ENCODE peak calls at places on chromosome 9, in four cellular contexts. G is astrocyte of the spinal cord, O is retinal pigment epithelial cell, J is AG04450. C is an unnamed sample.
A peak's percentile ranks its signal among the peaks of the same experiment; 100 is the strongest.

GRCh38 chr9:84111726-84112125 is 131.1 kb downstream of the RMI1 start:
- DNase-seq in G (peak; percentile 33), O (no peak), J (no peak), C (peak; percentile 70)

GRCh38 chr9:93039976-93040375 is 18.5 kb upstream of the SUSD3 start:
- DNase-seq in G (no peak), J (no peak), O (no peak), C (no peak)

GRCh38 chr9:81224166-81224858 is 465.0 kb downstream of the TLE1 start:
- DNase-seq in O (no peak), G (no peak), J (no peak), C (no peak)

GRCh38 chr9:68704804-68705635 is at the start of gene PIP5K1B:
- DNase-seq in G (peak; percentile 41), O (no peak), J (no peak), C (peak; percentile 86)

GRCh38 chr9:126160067-126160853 is 166.4 kb upstream of the MVB12B start:
- DNase-seq in O (no peak), G (no peak), J (no peak), C (no peak)

GRCh38 chr9:105413486-105414068 is 34.3 kb upstream of the FSD1L start:
- DNase-seq in J (no peak), G (peak; percentile 44), O (peak; percentile 48), C (peak; percentile 35)

GRCh38 chr9:81522721-81523551 is 166.4 kb downstream of the TLE1 start:
- DNase-seq in O (no peak), J (peak; percentile 11), G (peak; percentile 71), C (peak; percentile 70)

GRCh38 chr9:133406480-133407307 is 11.1 kb downstream of the REXO4 start:
- DNase-seq in G (peak; percentile 71), J (peak; percentile 47), O (no peak), C (peak; percentile 83)

GRCh38 chr9:134618823-134619454 is 22.7 kb upstream of the COL5A1 start:
- DNase-seq in J (no peak), G (no peak), O (no peak), C (no peak)

GRCh38 chr9:109251080-109251775 is 69.6 kb downstream of the EPB41L4B start:
- DNase-seq in O (no peak), J (no peak), G (peak; percentile 88), C (peak; percentile 91)

GRCh38 chr9:131254107-131254491 is 22.2 kb downstream of the FAM78A start:
- DNase-seq in J (no peak), O (no peak), G (no peak), C (no peak)

GRCh38 chr9:5510360-5510931 is at the start of gene PDCD1LG2:
- DNase-seq in O (no peak), G (peak; percentile 81), J (peak; percentile 59), C (peak; percentile 79)

GRCh38 chr9:134438204-134438788 is 112.0 kb downstream of the RXRA start:
- DNase-seq in J (no peak), O (no peak), G (no peak), C (peak; percentile 33)

DNA sequence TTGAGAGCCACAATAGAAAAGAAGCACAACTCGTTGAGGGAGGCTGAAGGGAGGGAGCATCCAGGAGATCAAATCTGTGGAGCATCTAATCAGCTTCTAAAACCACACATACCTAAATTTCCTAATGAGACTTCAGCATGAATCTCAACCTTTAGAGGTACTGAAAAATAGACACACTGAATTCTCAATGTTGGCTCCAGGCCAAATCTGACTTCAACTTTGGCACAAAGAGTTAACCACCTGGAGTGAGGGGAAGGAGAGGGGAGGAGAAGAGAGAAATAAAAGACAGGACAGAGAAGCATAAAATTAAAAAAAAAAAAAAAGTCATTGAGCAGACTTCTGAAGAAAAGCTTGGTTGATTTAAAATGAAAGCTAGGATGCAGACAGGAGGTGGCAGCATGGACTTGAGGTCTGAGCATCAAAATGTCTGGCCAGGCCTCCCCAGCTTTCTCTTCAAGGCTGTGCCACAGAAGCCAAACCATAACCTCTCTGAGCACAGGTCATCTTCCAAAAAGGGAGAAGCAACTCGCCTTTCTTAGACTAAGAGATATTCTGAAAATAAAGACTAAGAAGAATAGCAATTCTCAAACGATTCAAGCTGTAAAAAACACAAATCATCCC is 205.6 kb downstream of the DENND1A start:
- DNase-seq in G (peak; percentile 50), O (no peak), J (no peak), C (peak; percentile 3)
- TF ChIP-seq CTCF in G (no peak), O (peak; percentile 42), J (peak; percentile 23), C (no peak)

GRCh38 chr9:99185904-99186303 is 35.8 kb downstream of the ALG2 start:
- DNase-seq in G (no peak), J (no peak), O (no peak), C (no peak)

GRCh38 chr9:99184427-99185327 is 37.1 kb downstream of the ALG2 start:
- DNase-seq in G (peak; percentile 91), J (peak; percentile 81), O (peak; percentile 52), C (peak; percentile 86)

GRCh38 chr9:99183616-99184015 is 38.1 kb downstream of the ALG2 start:
- DNase-seq in J (no peak), O (no peak), G (no peak), C (no peak)

GRCh38 chr9:99184073-99184426 is 37.7 kb downstream of the ALG2 start:
- DNase-seq in J (no peak), G (no peak), O (no peak), C (no peak)

GRCh38 chr9:99185328-99185632 is 36.5 kb downstream of the ALG2 start:
- DNase-seq in O (no peak), G (no peak), J (no peak), C (no peak)
- H3K4me3 ChIP-seq in O (no peak overlapping the region), G (no peak overlapping the region), J (no peak overlapping the region), C (no peak overlapping the region)

GRCh38 chr9:76759726-76760125 is 4.5 kb upstream of the PCA3 start:
- DNase-seq in J (no peak), G (no peak), O (no peak), C (no peak)

GRCh38 chr9:76761448-76761847 is 2.8 kb upstream of the PCA3 start:
- DNase-seq in O (no peak), G (peak; percentile 26), J (no peak), C (no peak)

GRCh38 chr9:76758476-76758875 is 5.8 kb upstream of the PCA3 start:
- DNase-seq in O (no peak), G (peak; percentile 1), J (no peak), C (no peak)

GRCh38 chr9:76757274-76757673 is 7.0 kb upstream of the PCA3 start:
- DNase-seq in J (no peak), O (no peak), G (no peak), C (no peak)

DNA sequence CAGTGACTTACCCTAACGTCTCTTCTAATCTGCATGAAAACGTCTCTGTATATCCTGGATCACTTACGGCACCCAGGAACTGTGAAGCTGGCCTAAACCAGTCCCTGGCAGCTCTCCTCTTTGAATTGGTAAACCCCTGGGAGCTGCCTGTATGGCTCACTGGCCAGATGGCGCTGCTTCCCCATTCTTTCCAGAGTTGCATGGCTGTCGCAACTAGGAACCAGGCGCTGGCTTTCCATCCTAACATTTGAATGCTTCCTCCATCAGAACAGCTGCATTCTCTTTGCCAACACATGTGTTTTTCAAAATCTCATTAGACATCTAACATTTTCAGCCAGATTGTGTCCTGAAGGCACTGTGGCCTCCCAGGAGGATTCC is 8.0 kb upstream of the PCA3 start:
- DNase-seq in O (no peak), G (peak; percentile 19), J (no peak), C (peak; percentile 32)
- TF ChIP-seq CTCF in O (peak; percentile 11), G (peak; percentile 41), J (peak; percentile 21), C (peak; percentile 24)

GRCh38 chr9:114501786-114502682 is 3.2 kb downstream of the WHRN start:
- DNase-seq in G (peak; percentile 63), O (peak; percentile 52), J (no peak), C (peak; percentile 62)
- H3K4me3 ChIP-seq in G (no peak overlapping the region), O (peak overlapping the region; percentile 78), J (no peak overlapping the region), C (peak overlapping the region; percentile 11)

DNA sequence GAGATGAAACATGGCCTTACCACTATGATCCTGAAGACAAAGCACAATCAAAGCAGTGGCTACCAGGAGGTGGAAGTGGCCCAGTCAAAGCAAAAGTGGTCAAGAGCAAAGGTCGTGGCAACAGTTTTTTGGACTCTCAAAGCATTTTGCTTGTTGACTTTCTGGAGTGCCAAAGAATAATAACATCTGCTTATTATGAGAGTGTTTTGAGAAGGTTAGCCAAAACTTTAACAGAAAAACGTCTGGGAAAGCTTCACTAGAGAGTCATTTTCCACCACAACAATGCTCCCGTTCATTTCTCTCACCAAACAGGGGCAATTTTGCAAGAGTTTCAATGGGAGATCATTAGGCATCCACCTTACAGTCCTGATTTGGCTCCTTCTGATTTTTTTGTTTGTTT is 33.6 kb upstream of the MAMDC2 start:
- DNase-seq in G (no peak), J (no peak), O (no peak), C (no peak)
- TF ChIP-seq CTCF in G (no peak), J (no peak), O (no peak), C (no peak)

DNA sequence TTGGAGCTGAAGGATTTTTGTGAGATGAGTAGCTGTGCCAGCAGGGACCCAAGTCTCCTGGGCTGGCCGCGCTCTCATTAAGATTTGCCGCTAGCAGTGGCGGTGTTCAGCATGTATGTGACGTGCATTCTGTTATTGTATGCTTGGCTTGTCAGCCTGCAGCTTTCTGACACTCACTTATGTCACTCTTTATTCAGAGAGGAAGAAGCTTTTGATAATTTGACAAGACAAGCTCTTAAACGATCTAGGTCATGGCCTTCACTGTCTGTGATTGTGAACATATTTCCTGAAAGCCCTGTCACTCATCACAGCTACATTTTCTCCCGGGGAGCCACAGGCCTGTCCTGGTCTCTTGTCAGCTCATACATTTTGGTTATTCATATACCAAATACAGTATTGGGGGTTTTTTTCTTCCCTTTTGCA is 98.2 kb upstream of the GRHPR start:
- DNase-seq in O (peak; percentile 21), G (peak; percentile 33), J (no peak), C (peak; percentile 14)
- H3K4me3 ChIP-seq in O (no peak overlapping the region), G (no peak overlapping the region), J (no peak overlapping the region), C (no peak overlapping the region)

GRCh38 chr9:120916573-120916972 is 10.0 kb downstream of the TRAF1 start:
- DNase-seq in J (no peak), G (peak; percentile 73), O (no peak), C (peak; percentile 55)
- TF ChIP-seq CTCF in J (peak; percentile 18), G (peak; percentile 15), O (no peak), C (peak; percentile 43)

DNA sequence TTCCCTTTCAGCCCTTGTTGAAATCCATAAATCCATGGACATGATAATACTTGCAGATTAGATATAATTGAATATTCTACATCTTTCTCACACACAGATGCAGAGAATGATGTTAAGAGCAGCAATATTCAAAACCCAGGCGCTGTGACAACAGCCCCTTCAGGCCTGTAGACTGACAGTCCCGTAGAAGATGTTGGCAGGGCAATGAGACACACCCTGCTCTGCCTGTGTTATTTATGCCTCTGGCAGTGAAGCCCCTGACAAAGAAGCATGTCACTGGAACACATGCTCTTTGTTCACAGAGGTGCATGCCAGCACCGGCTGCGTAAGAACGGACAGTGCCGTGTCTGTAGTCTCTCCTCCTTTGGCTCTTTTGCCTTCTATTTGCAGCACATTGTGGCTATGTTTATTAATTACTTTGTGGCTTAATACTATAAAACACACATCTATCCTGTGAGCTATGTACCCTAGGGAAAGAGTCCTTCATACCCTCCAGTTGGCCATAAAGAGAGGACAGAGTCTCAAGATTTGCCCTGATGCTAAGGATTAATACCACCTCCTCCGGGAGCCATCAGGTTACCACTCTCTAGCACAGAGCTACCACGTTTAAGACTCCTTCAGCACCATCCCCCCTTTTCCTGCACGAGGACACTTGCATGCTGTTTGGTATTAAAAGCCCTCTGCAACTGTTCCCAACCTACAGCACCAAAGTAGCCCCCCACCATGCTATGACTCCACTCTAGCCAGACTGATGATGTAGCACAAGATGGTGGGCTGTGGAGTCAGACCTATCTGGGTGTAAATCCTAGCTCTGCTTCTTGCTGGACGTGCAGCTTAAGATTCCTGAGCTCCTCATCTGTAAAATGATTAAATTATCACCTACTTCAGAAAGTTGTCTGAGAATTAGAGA is 2.0 kb upstream of the ANP32B start:
- DNase-seq in G (no peak), J (no peak), O (no peak), C (peak; percentile 33)
- H3K4me3 ChIP-seq in G (no peak overlapping the region), J (no peak overlapping the region), O (no peak overlapping the region), C (no peak overlapping the region)